ENCODE peak calls at places on chromosome 17, in nine cellular contexts. One of them, this sample, is unnamed.

GRCh38 chr17:34961093-34961911 is at the start of the genes CCT6B and ZNF830:
- DNase-seq in activated T-helper 1 cell treated with Interleukin-2 at 50 U/mL for 16 hours: peak
- DNase-seq in NCI-H146: peak
- DNase-seq in non-pigmented ciliary epithelial cell: peak
- DNase-seq in naive B cell: peak
- DNase-seq in AG20443: peak
- DNase-seq in NCI-H2081: peak
- DNase-seq in neural crest cell: peak
- DNase-seq in stomach: peak
- DNase-seq in this sample: peak

GRCh38 chr17:73595068-73595865 is 49.0 kb downstream of the SDK2 start:
- DNase-seq in activated T-helper 1 cell treated with Interleukin-2 at 50 U/mL for 16 hours: no peak
- DNase-seq in NCI-H146: peak
- DNase-seq in non-pigmented ciliary epithelial cell: no peak
- DNase-seq in naive B cell: peak
- DNase-seq in AG20443: peak
- DNase-seq in NCI-H2081: peak
- DNase-seq in neural crest cell: peak
- DNase-seq in stomach: peak
- DNase-seq in this sample: peak

GRCh38 chr17:58338907-58339774 is 10.5 kb upstream of the TSPOAP1 start:
- DNase-seq in activated T-helper 1 cell treated with Interleukin-2 at 50 U/mL for 16 hours: no peak
- DNase-seq in NCI-H146: peak
- DNase-seq in non-pigmented ciliary epithelial cell: peak
- DNase-seq in naive B cell: peak
- DNase-seq in AG20443: peak
- DNase-seq in NCI-H2081: no peak
- DNase-seq in neural crest cell: no peak
- DNase-seq in stomach: no peak
- DNase-seq in this sample: no peak

GRCh38 chr17:29369831-29370735 is 20.1 kb upstream of the TAOK1 start:
- DNase-seq in activated T-helper 1 cell treated with Interleukin-2 at 50 U/mL for 16 hours: peak
- DNase-seq in NCI-H146: peak
- DNase-seq in non-pigmented ciliary epithelial cell: peak
- DNase-seq in naive B cell: peak
- DNase-seq in AG20443: peak
- DNase-seq in NCI-H2081: peak
- DNase-seq in neural crest cell: peak
- DNase-seq in stomach: peak
- DNase-seq in this sample: peak

GRCh38 chr17:36849871-36850348 is 87.4 kb upstream of the LHX1 start:
- DNase-seq in activated T-helper 1 cell treated with Interleukin-2 at 50 U/mL for 16 hours: no peak
- DNase-seq in NCI-H146: no peak
- DNase-seq in non-pigmented ciliary epithelial cell: peak
- DNase-seq in naive B cell: no peak
- DNase-seq in AG20443: peak
- DNase-seq in NCI-H2081: no peak
- DNase-seq in neural crest cell: no peak
- DNase-seq in stomach: no peak
- DNase-seq in this sample: no peak

GRCh38 chr17:43176119-43176570 is 5.1 kb downstream of the NBR1 start:
- DNase-seq in activated T-helper 1 cell treated with Interleukin-2 at 50 U/mL for 16 hours: no peak
- DNase-seq in NCI-H146: no peak
- DNase-seq in non-pigmented ciliary epithelial cell: no peak
- DNase-seq in naive B cell: no peak
- DNase-seq in AG20443: no peak
- DNase-seq in NCI-H2081: no peak
- DNase-seq in neural crest cell: no peak
- DNase-seq in stomach: no peak
- DNase-seq in this sample: peak

GRCh38 chr17:2075336-2076056 is 20.6 kb downstream of the HIC1 start:
- DNase-seq in activated T-helper 1 cell treated with Interleukin-2 at 50 U/mL for 16 hours: no peak
- DNase-seq in NCI-H146: no peak
- DNase-seq in non-pigmented ciliary epithelial cell: no peak
- DNase-seq in naive B cell: no peak
- DNase-seq in AG20443: peak
- DNase-seq in NCI-H2081: no peak
- DNase-seq in neural crest cell: no peak
- DNase-seq in stomach: no peak
- DNase-seq in this sample: no peak

GRCh38 chr17:42373896-42374295 is 14.3 kb downstream of the STAT3 start:
- DNase-seq in activated T-helper 1 cell treated with Interleukin-2 at 50 U/mL for 16 hours: no peak
- DNase-seq in NCI-H146: no peak
- DNase-seq in non-pigmented ciliary epithelial cell: no peak
- DNase-seq in naive B cell: no peak
- DNase-seq in AG20443: no peak
- DNase-seq in NCI-H2081: no peak
- DNase-seq in neural crest cell: no peak
- DNase-seq in stomach: no peak
- DNase-seq in this sample: no peak

GRCh38 chr17:72667096-72668063 is 425.1 kb downstream of the SLC39A11 start:
- DNase-seq in activated T-helper 1 cell treated with Interleukin-2 at 50 U/mL for 16 hours: no peak
- DNase-seq in NCI-H146: peak
- DNase-seq in non-pigmented ciliary epithelial cell: no peak
- DNase-seq in naive B cell: no peak
- DNase-seq in AG20443: no peak
- DNase-seq in NCI-H2081: no peak
- DNase-seq in neural crest cell: no peak
- DNase-seq in stomach: no peak
- DNase-seq in this sample: no peak

GRCh38 chr17:43814714-43815113 is 18.2 kb downstream of the MPP3 start:
- DNase-seq in activated T-helper 1 cell treated with Interleukin-2 at 50 U/mL for 16 hours: no peak
- DNase-seq in NCI-H146: no peak
- DNase-seq in non-pigmented ciliary epithelial cell: no peak
- DNase-seq in naive B cell: no peak
- DNase-seq in AG20443: peak
- DNase-seq in NCI-H2081: no peak
- DNase-seq in neural crest cell: no peak
- DNase-seq in stomach: no peak
- DNase-seq in this sample: no peak

GRCh38 chr17:47254403-47254943 is 846 bp downstream of the ITGB3 start:
- DNase-seq in activated T-helper 1 cell treated with Interleukin-2 at 50 U/mL for 16 hours: no peak
- DNase-seq in NCI-H146: no peak
- DNase-seq in non-pigmented ciliary epithelial cell: no peak
- DNase-seq in naive B cell: no peak
- DNase-seq in AG20443: no peak
- DNase-seq in NCI-H2081: no peak
- DNase-seq in neural crest cell: no peak
- DNase-seq in stomach: no peak
- DNase-seq in this sample: no peak

GRCh38 chr17:4594406-4595349 is 10.3 kb downstream of the SMTNL2 start:
- DNase-seq in activated T-helper 1 cell treated with Interleukin-2 at 50 U/mL for 16 hours: no peak
- DNase-seq in NCI-H146: peak
- DNase-seq in non-pigmented ciliary epithelial cell: no peak
- DNase-seq in naive B cell: no peak
- DNase-seq in AG20443: no peak
- DNase-seq in NCI-H2081: no peak
- DNase-seq in neural crest cell: peak
- DNase-seq in stomach: peak
- DNase-seq in this sample: no peak

GRCh38 chr17:40447148-40447644 is 3.9 kb downstream of the IGFBP4 start:
- DNase-seq in activated T-helper 1 cell treated with Interleukin-2 at 50 U/mL for 16 hours: no peak
- DNase-seq in NCI-H146: no peak
- DNase-seq in non-pigmented ciliary epithelial cell: no peak
- DNase-seq in naive B cell: no peak
- DNase-seq in AG20443: no peak
- DNase-seq in NCI-H2081: no peak
- DNase-seq in neural crest cell: no peak
- DNase-seq in stomach: no peak
- DNase-seq in this sample: no peak

GRCh38 chr17:50035421-50035879 is 20.5 kb upstream of the ITGA3 start:
- DNase-seq in activated T-helper 1 cell treated with Interleukin-2 at 50 U/mL for 16 hours: no peak
- DNase-seq in NCI-H146: peak
- DNase-seq in non-pigmented ciliary epithelial cell: no peak
- DNase-seq in naive B cell: no peak
- DNase-seq in AG20443: no peak
- DNase-seq in NCI-H2081: no peak
- DNase-seq in neural crest cell: no peak
- DNase-seq in stomach: no peak
- DNase-seq in this sample: no peak

GRCh38 chr17:20226814-20227482 is 217.8 kb downstream of the SPECC1 start:
- DNase-seq in activated T-helper 1 cell treated with Interleukin-2 at 50 U/mL for 16 hours: peak
- DNase-seq in NCI-H146: peak
- DNase-seq in non-pigmented ciliary epithelial cell: no peak
- DNase-seq in naive B cell: peak
- DNase-seq in AG20443: peak
- DNase-seq in NCI-H2081: peak
- DNase-seq in neural crest cell: peak
- DNase-seq in stomach: peak
- DNase-seq in this sample: peak

GRCh38 chr17:44069974-44070454 is 521 bp upstream of the G6PC3 start:
- DNase-seq in activated T-helper 1 cell treated with Interleukin-2 at 50 U/mL for 16 hours: no peak
- DNase-seq in NCI-H146: no peak
- DNase-seq in non-pigmented ciliary epithelial cell: no peak
- DNase-seq in naive B cell: no peak
- DNase-seq in AG20443: no peak
- DNase-seq in NCI-H2081: no peak
- DNase-seq in neural crest cell: no peak
- DNase-seq in stomach: no peak
- DNase-seq in this sample: peak

GRCh38 chr17:15883617-15884111 is 61.3 kb upstream of the ADORA2B start:
- DNase-seq in activated T-helper 1 cell treated with Interleukin-2 at 50 U/mL for 16 hours: no peak
- DNase-seq in NCI-H146: no peak
- DNase-seq in non-pigmented ciliary epithelial cell: peak
- DNase-seq in naive B cell: no peak
- DNase-seq in AG20443: peak
- DNase-seq in NCI-H2081: no peak
- DNase-seq in neural crest cell: no peak
- DNase-seq in stomach: no peak
- DNase-seq in this sample: no peak

GRCh38 chr17:61390479-61390791 is 9.2 kb upstream of the TBX2 start:
- DNase-seq in activated T-helper 1 cell treated with Interleukin-2 at 50 U/mL for 16 hours: no peak
- DNase-seq in NCI-H146: no peak
- DNase-seq in non-pigmented ciliary epithelial cell: no peak
- DNase-seq in naive B cell: no peak
- DNase-seq in AG20443: no peak
- DNase-seq in NCI-H2081: no peak
- DNase-seq in neural crest cell: no peak
- DNase-seq in stomach: no peak
- DNase-seq in this sample: no peak

GRCh38 chr17:60502145-60502544 is 23.9 kb downstream of the APPBP2 start:
- DNase-seq in activated T-helper 1 cell treated with Interleukin-2 at 50 U/mL for 16 hours: no peak
- DNase-seq in NCI-H146: no peak
- DNase-seq in non-pigmented ciliary epithelial cell: no peak
- DNase-seq in naive B cell: no peak
- DNase-seq in AG20443: no peak
- DNase-seq in NCI-H2081: no peak
- DNase-seq in neural crest cell: no peak
- DNase-seq in stomach: no peak
- DNase-seq in this sample: no peak

GRCh38 chr17:82348866-82349265 is 10.2 kb upstream of the TEX19 start:
- DNase-seq in activated T-helper 1 cell treated with Interleukin-2 at 50 U/mL for 16 hours: no peak
- DNase-seq in NCI-H146: no peak
- DNase-seq in non-pigmented ciliary epithelial cell: no peak
- DNase-seq in naive B cell: no peak
- DNase-seq in AG20443: no peak
- DNase-seq in NCI-H2081: no peak
- DNase-seq in neural crest cell: no peak
- DNase-seq in stomach: no peak
- DNase-seq in this sample: no peak

GRCh38 chr17:50507871-50508572 is at the start of gene MYCBPAP:
- DNase-seq in activated T-helper 1 cell treated with Interleukin-2 at 50 U/mL for 16 hours: peak
- DNase-seq in NCI-H146: peak
- DNase-seq in non-pigmented ciliary epithelial cell: no peak
- DNase-seq in naive B cell: peak
- DNase-seq in AG20443: peak
- DNase-seq in NCI-H2081: peak
- DNase-seq in neural crest cell: peak
- DNase-seq in stomach: peak
- DNase-seq in this sample: peak

GRCh38 chr17:2547176-2547575 is 35.5 kb upstream of the METTL16 start:
- DNase-seq in activated T-helper 1 cell treated with Interleukin-2 at 50 U/mL for 16 hours: no peak
- DNase-seq in NCI-H146: peak
- DNase-seq in non-pigmented ciliary epithelial cell: no peak
- DNase-seq in naive B cell: no peak
- DNase-seq in AG20443: peak
- DNase-seq in NCI-H2081: peak
- DNase-seq in neural crest cell: no peak
- DNase-seq in stomach: no peak
- DNase-seq in this sample: no peak

GRCh38 chr17:27756467-27757371 is 43.6 kb downstream of the NOS2 start:
- DNase-seq in activated T-helper 1 cell treated with Interleukin-2 at 50 U/mL for 16 hours: no peak
- DNase-seq in NCI-H146: peak
- DNase-seq in non-pigmented ciliary epithelial cell: peak
- DNase-seq in naive B cell: peak
- DNase-seq in AG20443: peak
- DNase-seq in NCI-H2081: no peak
- DNase-seq in neural crest cell: peak
- DNase-seq in stomach: peak
- DNase-seq in this sample: peak

GRCh38 chr17:16991349-16992009 is 19.6 kb upstream of the TNFRSF13B start:
- DNase-seq in activated T-helper 1 cell treated with Interleukin-2 at 50 U/mL for 16 hours: peak
- DNase-seq in NCI-H146: peak
- DNase-seq in non-pigmented ciliary epithelial cell: no peak
- DNase-seq in naive B cell: peak
- DNase-seq in AG20443: peak
- DNase-seq in NCI-H2081: peak
- DNase-seq in neural crest cell: peak
- DNase-seq in stomach: peak
- DNase-seq in this sample: peak

GRCh38 chr17:74360993-74361612 is 565 bp downstream of the BTBD17 start:
- DNase-seq in activated T-helper 1 cell treated with Interleukin-2 at 50 U/mL for 16 hours: no peak
- DNase-seq in NCI-H146: no peak
- DNase-seq in non-pigmented ciliary epithelial cell: no peak
- DNase-seq in naive B cell: no peak
- DNase-seq in AG20443: no peak
- DNase-seq in NCI-H2081: no peak
- DNase-seq in neural crest cell: no peak
- DNase-seq in stomach: no peak
- DNase-seq in this sample: no peak

GRCh38 chr17:66727634-66728570 is 107.0 kb upstream of the CACNG5 start:
- DNase-seq in activated T-helper 1 cell treated with Interleukin-2 at 50 U/mL for 16 hours: no peak
- DNase-seq in NCI-H146: peak
- DNase-seq in non-pigmented ciliary epithelial cell: no peak
- DNase-seq in naive B cell: no peak
- DNase-seq in AG20443: peak
- DNase-seq in NCI-H2081: peak
- DNase-seq in neural crest cell: peak
- DNase-seq in stomach: peak
- DNase-seq in this sample: peak

GRCh38 chr17:61809816-61810392 is 53.4 kb downstream of the BRIP1 start:
- DNase-seq in activated T-helper 1 cell treated with Interleukin-2 at 50 U/mL for 16 hours: no peak
- DNase-seq in NCI-H146: peak
- DNase-seq in non-pigmented ciliary epithelial cell: no peak
- DNase-seq in naive B cell: no peak
- DNase-seq in AG20443: peak
- DNase-seq in NCI-H2081: peak
- DNase-seq in neural crest cell: no peak
- DNase-seq in stomach: no peak
- DNase-seq in this sample: no peak

GRCh38 chr17:82632461-82632860 is 15.8 kb downstream of the WDR45B start:
- DNase-seq in activated T-helper 1 cell treated with Interleukin-2 at 50 U/mL for 16 hours: no peak
- DNase-seq in NCI-H146: no peak
- DNase-seq in non-pigmented ciliary epithelial cell: no peak
- DNase-seq in naive B cell: no peak
- DNase-seq in AG20443: no peak
- DNase-seq in NCI-H2081: no peak
- DNase-seq in neural crest cell: no peak
- DNase-seq in stomach: no peak
- DNase-seq in this sample: no peak

GRCh38 chr17:47204722-47205418 is 4.3 kb upstream of the MYL4 start:
- DNase-seq in activated T-helper 1 cell treated with Interleukin-2 at 50 U/mL for 16 hours: no peak
- DNase-seq in NCI-H146: no peak
- DNase-seq in non-pigmented ciliary epithelial cell: no peak
- DNase-seq in naive B cell: peak
- DNase-seq in AG20443: peak
- DNase-seq in NCI-H2081: no peak
- DNase-seq in neural crest cell: no peak
- DNase-seq in stomach: no peak
- DNase-seq in this sample: no peak

This sample was measured in Caco-2.